ENCODE peak calls at places on chromosomes 16 and 17, in five cellular contexts. E, P, W, R and H are unnamed samples.

GRCh38 chr17:3678095-3678820 is 9.6 kb downstream of the EMC6 start:
- DNase-seq in P (no peak), R (no peak), E (no peak), W (peak; percentile 26), H (no peak)

GRCh38 chr16:72897707-72898106 is 150.2 kb downstream of the ZFHX3 start:
- DNase-seq in P (no peak), E (no peak), R (no peak), W (no peak), H (no peak)

GRCh38 chr17:79801156-79802038 is 4.5 kb upstream of the CBX8 start:
- DNase-seq in W (peak; percentile 54), E (peak; percentile 64), R (peak; percentile 27), P (peak; percentile 50), H (peak; percentile 23)

GRCh38 chr17:3681565-3681964 is 13.0 kb downstream of the EMC6 start:
- DNase-seq in W (no peak), R (no peak), P (no peak), E (no peak), H (no peak)

GRCh38 chr17:79809530-79810137 is 12.8 kb upstream of the CBX8 start:
- DNase-seq in R (no peak), P (no peak), W (no peak), E (no peak), H (no peak)

GRCh38 chr16:27232061-27232841 is 28.9 kb downstream of the KDM8 start:
- DNase-seq in R (no peak), E (peak; percentile 88), P (no peak), W (no peak), H (no peak)

GRCh38 chr17:17693253-17693954 is 12.1 kb downstream of the RAI1 start:
- DNase-seq in E (peak; percentile 64), W (peak; percentile 74), R (peak; percentile 60), P (peak; percentile 79), H (peak; percentile 79)

GRCh38 chr16:31204871-31205666 is 2.5 kb upstream of the PYCARD start:
- DNase-seq in W (no peak), E (no peak), R (no peak), P (no peak), H (no peak)

GRCh38 chr16:11401161-11402050 is 56.1 kb downstream of the RMI2 start:
- DNase-seq in R (peak; percentile 59), P (no peak), E (no peak), W (peak; percentile 50), H (no peak)

DNA sequence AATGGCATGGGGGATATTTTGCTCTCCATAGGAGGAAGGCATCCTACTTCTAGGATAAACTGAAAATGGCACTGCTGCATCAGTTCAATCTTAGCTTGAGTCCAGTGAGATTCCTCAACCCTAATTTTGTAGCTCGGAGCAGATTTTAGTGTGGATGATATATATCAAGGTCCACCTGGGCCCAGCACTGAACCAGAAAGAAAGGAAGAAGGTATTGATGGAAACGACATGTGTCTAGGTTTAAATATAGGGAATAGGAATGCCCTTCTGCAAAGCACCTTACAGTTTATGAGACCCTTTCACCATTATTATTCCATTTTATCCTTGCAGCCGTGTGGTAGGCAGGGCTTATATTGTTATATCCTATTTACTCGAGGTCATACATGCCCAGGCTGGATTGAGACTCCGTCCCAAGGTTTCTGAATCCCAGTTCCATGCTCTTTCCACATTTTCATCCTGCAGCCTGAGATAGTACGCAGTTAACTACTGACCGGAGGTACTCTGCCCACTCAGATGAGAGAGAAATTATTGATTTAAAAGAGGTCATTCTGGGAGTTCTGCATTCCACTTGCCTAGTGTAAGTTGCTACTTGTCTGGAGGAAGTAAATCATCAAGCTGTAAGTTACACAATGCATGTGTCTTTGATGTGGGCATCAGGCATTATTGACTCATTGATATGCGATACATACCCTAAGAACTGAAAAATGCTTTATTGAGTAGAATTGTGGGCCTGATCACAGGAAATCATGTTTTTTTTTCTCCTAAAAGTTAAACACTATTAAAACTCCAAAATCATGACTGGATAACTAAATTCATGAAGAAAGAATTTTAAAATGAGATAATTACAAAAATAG is 10.1 kb downstream of the KRT39 start:
- DNase-seq in R (no peak), P (peak; percentile 37), W (peak; percentile 96), E (no peak), H (peak; percentile 98)
- TF ChIP-seq CTCF in R (no peak), P (no peak), W (no peak), E (no peak), H (no peak)

GRCh38 chr17:750431-751037 is 1.5 kb downstream of the GEMIN4 start:
- DNase-seq in R (no peak), P (no peak), E (no peak), W (peak; percentile 44), H (peak; percentile 55)
- H3K4me3 ChIP-seq in R (peak overlapping the region; percentile 80), P (peak overlapping the region; percentile 91), E (peak overlapping the region; percentile 85), W (peak overlapping the region; percentile 70), H (peak overlapping the region; percentile 73)

DNA sequence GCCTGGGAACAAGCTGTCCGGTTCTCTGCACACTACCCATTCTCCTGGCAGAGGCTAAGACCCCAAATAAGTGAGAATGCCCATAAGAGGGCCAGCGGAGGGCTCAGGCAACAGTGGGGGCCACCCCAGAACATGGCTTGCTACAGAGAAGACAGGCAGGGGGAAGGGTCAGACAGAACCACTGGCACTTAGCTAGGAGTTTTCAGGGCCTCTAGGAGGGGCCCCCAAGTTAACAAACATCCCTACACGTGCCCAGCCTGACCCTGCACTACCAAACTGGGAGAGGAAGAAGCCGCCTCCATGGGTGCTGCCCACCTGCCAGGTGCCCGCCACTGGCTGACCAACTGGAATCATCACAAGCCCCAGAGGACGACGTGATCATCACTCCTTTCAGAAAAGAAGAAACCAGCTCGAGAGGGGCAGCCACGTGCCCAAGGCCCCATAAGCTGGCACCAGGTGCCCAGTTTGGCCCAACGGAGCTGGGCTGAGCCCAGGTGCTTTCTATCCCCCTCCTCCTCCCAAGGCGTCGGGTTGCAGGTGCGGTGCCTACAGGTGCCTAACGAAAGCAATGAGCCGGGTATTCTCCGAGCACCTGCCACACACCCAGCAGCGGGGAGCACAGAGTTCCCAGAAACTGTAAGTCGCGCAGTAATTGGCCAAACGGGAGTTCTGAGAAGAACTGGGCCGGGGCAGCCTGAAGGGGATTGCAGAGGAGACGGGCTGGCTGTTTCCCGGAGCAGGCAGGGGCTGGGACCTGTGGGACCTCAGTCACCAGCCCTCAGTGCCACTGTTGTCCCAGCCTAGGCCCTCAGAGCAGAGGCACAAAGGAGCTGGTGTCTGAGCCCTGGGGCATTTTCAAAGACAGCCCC is 13.2 kb downstream of the RPH3AL start:
- DNase-seq in R (no peak), W (no peak), E (no peak), P (no peak), H (no peak)
- TF ChIP-seq CTCF in R (no peak), W (no peak), E (no peak), P (no peak), H (no peak)

DNA sequence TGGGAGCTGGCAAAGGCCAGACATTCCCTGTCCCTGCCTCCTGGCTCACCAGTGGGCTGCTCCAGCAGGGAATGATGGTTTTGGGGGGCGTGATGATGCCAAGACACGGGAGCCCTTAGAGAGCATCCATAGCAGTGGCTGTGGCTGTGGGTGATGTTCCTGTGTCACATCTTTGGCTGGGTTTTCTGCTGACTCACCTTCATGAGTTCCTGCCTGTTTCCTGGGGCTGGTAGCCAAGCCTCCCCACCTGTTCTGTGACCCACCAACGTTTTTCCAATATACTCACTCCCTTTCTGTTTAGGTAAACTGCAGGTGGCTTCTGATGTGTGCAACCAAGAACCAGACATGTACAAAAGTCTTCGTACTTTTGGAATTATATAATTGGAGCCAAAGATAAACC is 16.5 kb upstream of the NF1 start:
- DNase-seq in R (no peak), E (no peak), W (peak; percentile 35), P (no peak), H (peak; percentile 40)
- H3K4me3 ChIP-seq in R (no peak overlapping the region), E (no peak overlapping the region), W (no peak overlapping the region), P (no peak overlapping the region), H (no peak overlapping the region)

GRCh38 chr17:75819723-75820410 is 24.3 kb downstream of the UNC13D start:
- DNase-seq in P (no peak), E (no peak), W (no peak), R (no peak), H (no peak)

GRCh38 chr17:75817571-75817970 is 26.6 kb downstream of the UNC13D start:
- DNase-seq in W (no peak), P (no peak), E (no peak), R (no peak), H (no peak)

GRCh38 chr17:75820411-75821080 is 23.7 kb downstream of the UNC13D start:
- DNase-seq in W (no peak), P (no peak), R (no peak), E (no peak), H (no peak)

GRCh38 chr17:75818326-75818885 is 25.8 kb downstream of the UNC13D start:
- DNase-seq in W (no peak), R (no peak), E (no peak), P (no peak), H (no peak)

DNA sequence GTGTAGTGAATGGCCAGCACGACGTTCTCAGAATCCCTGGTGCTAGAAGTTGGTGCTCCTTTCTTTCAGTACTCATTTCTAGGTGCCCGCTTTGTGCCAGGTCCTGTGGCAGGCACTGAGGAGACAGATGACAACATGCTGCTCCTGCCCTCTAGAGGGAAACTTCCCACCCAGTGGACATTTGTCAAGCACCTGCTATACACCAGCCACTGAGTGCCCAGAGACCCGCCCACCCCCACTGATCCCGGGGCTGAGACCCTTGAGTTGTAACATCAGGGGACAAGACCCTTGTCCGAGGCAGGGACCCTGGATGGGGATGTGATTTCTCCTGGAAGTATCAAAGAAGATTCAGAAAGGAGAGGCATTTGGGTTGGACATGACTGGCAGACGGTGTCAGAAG is 25.1 kb downstream of the UNC13D start:
- DNase-seq in W (peak; percentile 30), R (no peak), E (no peak), P (no peak), H (peak; percentile 30)
- TF ChIP-seq CTCF in W (peak; percentile 27), R (no peak), E (no peak), P (no peak), H (peak; percentile 22)

GRCh38 chr16:67162439-67163163 is 1.9 kb upstream of the HSF4 start:
- DNase-seq in E (no peak), R (no peak), P (no peak), W (no peak), H (no peak)
- H3K4me3 ChIP-seq in E (peak overlapping the region; percentile 57), R (peak overlapping the region; percentile 93), P (no peak overlapping the region), W (peak overlapping the region; percentile 95), H (no peak overlapping the region)

GRCh38 chr17:53150101-53150698 is 672.5 kb upstream of the KIF2B start:
- DNase-seq in R (no peak), E (no peak), W (peak; percentile 19), P (peak; percentile 43), H (no peak)
- TF ChIP-seq CTCF in R (peak; percentile 53), E (no peak), W (peak; percentile 44), P (peak; percentile 55), H (no peak)

GRCh38 chr17:8964801-8965393 is 610 bp downstream of the PIK3R5 start:
- DNase-seq in E (no peak), W (no peak), R (no peak), P (no peak), H (no peak)

GRCh38 chr17:8963665-8964258 is 1.7 kb downstream of the PIK3R5 start:
- DNase-seq in R (no peak), P (no peak), W (no peak), E (no peak), H (no peak)

GRCh38 chr17:8961861-8962260 is 3.6 kb downstream of the PIK3R5 start:
- DNase-seq in E (no peak), R (no peak), P (no peak), W (no peak), H (no peak)

GRCh38 chr17:8960325-8961144 is 5.0 kb downstream of the PIK3R5 start:
- DNase-seq in W (no peak), E (no peak), R (no peak), P (no peak), H (no peak)

GRCh38 chr17:8963017-8963416 is 2.5 kb downstream of the PIK3R5 start:
- DNase-seq in W (no peak), E (no peak), P (no peak), R (no peak), H (no peak)
- H3K4me3 ChIP-seq in W (no peak overlapping the region), E (no peak overlapping the region), P (no peak overlapping the region), R (no peak overlapping the region), H (no peak overlapping the region)